ENCODE peak calls at places on chromosome 4, in five cellular contexts. O is adrenal gland, D is heart left ventricle, W is HFF-Myc, X is brain microvascular endothelial cell. M is an unnamed sample.

GRCh38 chr4:5955201-5955821 is 62.4 kb upstream of the CRMP1 start:
- DNase-seq in O (no peak), D (no peak), W (no peak), X (no peak), M (no peak)

GRCh38 chr4:151408630-151409469 is at the start of gene FHIP1A:
- DNase-seq in O (peak), D (peak), W (peak), X (peak), M (peak)

GRCh38 chr4:2789801-2790582 is 2.9 kb upstream of the SH3BP2 start:
- DNase-seq in O (no peak), D (no peak), W (no peak), X (no peak), M (no peak)

GRCh38 chr4:19838858-19839257 is 412.8 kb upstream of the SLIT2 start:
- DNase-seq in O (no peak), D (no peak), W (no peak), X (no peak), M (no peak)

GRCh38 chr4:82017680-82018079 is 356.1 kb downstream of the HNRNPD start:
- DNase-seq in O (no peak), D (no peak), W (peak), X (peak), M (peak)

GRCh38 chr4:5809216-5809776 is 83.6 kb downstream of the CRMP1 start:
- DNase-seq in O (no peak), D (no peak), W (no peak), X (no peak), M (no peak)

GRCh38 chr4:128379860-128380259 is 92.2 kb upstream of the PGRMC2 start:
- DNase-seq in O (peak), D (peak), W (no peak), X (peak), M (no peak)

GRCh38 chr4:145531193-145531592 is 49.5 kb downstream of the SMAD1 start:
- DNase-seq in O (no peak), D (peak), W (no peak), X (no peak), M (no peak)

GRCh38 chr4:139770361-139770760 is 104.7 kb downstream of the MGST2 start:
- DNase-seq in O (no peak), D (peak), W (no peak), X (no peak), M (no peak)

GRCh38 chr4:40058121-40058520 is 1.5 kb downstream of the N4BP2 start:
- DNase-seq in O (no peak), D (no peak), W (no peak), X (no peak), M (no peak)

GRCh38 chr4:118308306-118309030 is 44.3 kb downstream of the PRSS12 start:
- DNase-seq in O (no peak), D (no peak), W (no peak), X (no peak), M (no peak)

GRCh38 chr4:28435346-28435745 is 1574.7 kb downstream of the STIM2 start:
- DNase-seq in O (no peak), D (no peak), W (no peak), X (no peak), M (peak)

GRCh38 chr4:157128395-157128794 is 52.4 kb downstream of the GLRB start:
- DNase-seq in O (peak), D (no peak), W (peak), X (peak), M (peak)

GRCh38 chr4:72505314-72505744 is 63.7 kb downstream of the ADAMTS3 start:
- DNase-seq in O (peak), D (no peak), W (peak), X (peak), M (peak)

GRCh38 chr4:161762796-161763195 is 401.0 kb downstream of the FSTL5 start:
- DNase-seq in O (no peak), D (no peak), W (peak), X (peak), M (peak)

GRCh38 chr4:73347497-73347896 is 56.6 kb upstream of the ALB start:
- DNase-seq in O (no peak), D (no peak), W (no peak), X (no peak), M (no peak)

GRCh38 chr4:98555798-98556445 is 102.5 kb downstream of the TSPAN5 start:
- DNase-seq in O (no peak), D (no peak), W (no peak), X (peak), M (peak)

GRCh38 chr4:86543560-86544312 is 50.4 kb upstream of the PTPN13 start:
- DNase-seq in O (no peak), D (no peak), W (no peak), X (peak), M (peak)

GRCh38 chr4:40264995-40265909 is 68.4 kb downstream of the RHOH start:
- DNase-seq in O (no peak), D (no peak), W (no peak), X (peak), M (no peak)

GRCh38 chr4:52791936-52792335 is 40.7 kb upstream of the ERVMER34-1 start:
- DNase-seq in O (no peak), D (no peak), W (no peak), X (no peak), M (no peak)
- H3K4me3 ChIP-seq in O (no peak), D (no peak), W (no peak), X (no peak), M (no peak)

GRCh38 chr4:23130845-23131244 is 438.1 kb downstream of the GBA3 start:
- DNase-seq in O (no peak), D (no peak), W (no peak), X (no peak), M (no peak)
- TF ChIP-seq CTCF in O (no peak), D (no peak), W (no peak), X (no peak), M (no peak)

DNA sequence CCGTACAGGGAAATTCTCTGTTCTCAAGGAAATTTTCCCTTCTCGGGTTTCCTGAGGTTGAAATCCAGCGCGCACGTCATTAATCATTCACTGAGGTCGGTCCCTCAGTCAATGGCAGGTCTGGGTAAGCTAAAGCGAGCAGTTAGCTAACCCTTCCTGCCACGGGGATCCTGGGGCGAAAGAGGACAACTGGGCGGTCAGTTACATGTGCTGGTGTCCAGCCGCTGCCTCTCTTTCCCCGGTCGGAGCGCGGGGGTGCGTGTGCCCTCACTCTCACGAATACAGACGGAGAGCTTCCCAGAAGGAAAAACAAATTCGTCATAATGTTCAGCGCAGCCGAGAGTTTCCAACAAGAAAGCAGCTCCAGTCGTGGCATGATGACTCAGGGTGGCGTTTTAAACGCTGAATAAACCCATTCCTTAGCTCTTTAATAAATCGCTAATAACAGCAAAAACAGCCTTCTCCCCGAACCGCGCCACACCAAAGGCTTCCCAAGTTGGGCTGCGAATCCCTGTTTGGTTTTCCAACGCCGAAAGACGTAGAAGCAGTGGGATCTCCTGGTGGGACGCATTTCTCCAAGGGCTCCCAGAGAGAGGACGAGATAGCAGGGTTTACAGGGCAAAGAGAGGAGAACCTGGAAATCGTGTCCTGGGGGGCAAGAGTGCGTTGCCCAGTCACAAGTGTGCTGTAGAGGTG is 745 bp upstream of the FGF5 start:
- DNase-seq in O (no peak), D (no peak), W (no peak), X (peak), M (peak)
- H3K4me3 ChIP-seq in O (no peak), D (peak), W (peak), X (peak), M (peak)

GRCh38 chr4:174828845-174829701 is at the start of gene GLRA3:
- DNase-seq in O (no peak), D (no peak), W (peak), X (peak), M (no peak)

GRCh38 chr4:174826660-174827059 is 2.4 kb downstream of the GLRA3 start:
- DNase-seq in O (no peak), D (no peak), W (no peak), X (no peak), M (no peak)
- TF ChIP-seq CTCF in O (no peak), D (no peak), W (no peak), X (no peak), M (no peak)

DNA sequence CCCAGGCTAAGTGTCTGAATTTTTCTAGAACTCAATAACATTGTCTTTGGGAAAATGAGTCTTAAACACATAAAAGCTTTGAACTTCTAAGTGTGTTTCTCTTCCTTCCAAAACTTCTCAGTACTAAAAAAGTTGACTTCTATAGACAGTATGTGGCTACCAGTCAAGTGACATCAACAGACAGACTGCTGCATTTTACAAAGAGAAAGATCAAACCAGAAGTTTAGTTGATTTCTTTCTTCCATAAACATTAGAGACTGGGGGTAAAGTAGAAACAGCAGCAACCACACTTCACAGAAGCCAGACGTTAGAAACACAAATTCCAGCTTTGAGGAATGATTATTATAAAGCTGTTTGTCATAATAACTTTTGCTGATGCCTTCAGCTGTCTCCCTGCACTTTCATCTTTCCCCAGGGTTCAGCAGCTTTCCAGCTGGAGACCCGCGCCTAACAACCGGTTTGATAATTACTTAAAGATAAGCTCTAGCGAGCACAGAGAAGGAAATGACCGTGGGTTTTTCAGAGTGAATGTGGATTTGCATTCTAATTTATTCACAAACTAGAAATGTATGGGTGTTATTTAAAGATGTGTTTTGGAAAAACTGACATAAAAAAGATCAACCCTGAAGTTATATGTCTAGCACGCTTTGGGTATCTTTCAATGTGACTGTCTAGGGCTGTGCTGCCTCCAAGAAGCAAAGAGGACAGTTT is 15.2 kb upstream of the ENAM start:
- DNase-seq in O (no peak), D (no peak), W (no peak), X (no peak), M (no peak)
- H3K4me3 ChIP-seq in O (no peak), D (peak), W (no peak), X (no peak), M (peak)

GRCh38 chr4:186146443-186146842 is 41.9 kb downstream of the FAM149A start:
- DNase-seq in O (no peak), D (no peak), W (no peak), X (no peak), M (no peak)

GRCh38 chr4:186148335-186148975 is 42.9 kb upstream of the CYP4V2 start:
- DNase-seq in O (no peak), D (no peak), W (no peak), X (no peak), M (no peak)

GRCh38 chr4:186151499-186151898 is 39.9 kb upstream of the CYP4V2 start:
- DNase-seq in O (no peak), D (no peak), W (no peak), X (no peak), M (no peak)

GRCh38 chr4:186150926-186151325 is 40.4 kb upstream of the CYP4V2 start:
- DNase-seq in O (no peak), D (no peak), W (no peak), X (no peak), M (no peak)

GRCh38 chr4:186149872-186150271 is 41.5 kb upstream of the CYP4V2 start:
- DNase-seq in O (peak), D (peak), W (no peak), X (peak), M (no peak)
- TF ChIP-seq CTCF in O (no peak), D (peak), W (peak), X (peak), M (peak)

DNA sequence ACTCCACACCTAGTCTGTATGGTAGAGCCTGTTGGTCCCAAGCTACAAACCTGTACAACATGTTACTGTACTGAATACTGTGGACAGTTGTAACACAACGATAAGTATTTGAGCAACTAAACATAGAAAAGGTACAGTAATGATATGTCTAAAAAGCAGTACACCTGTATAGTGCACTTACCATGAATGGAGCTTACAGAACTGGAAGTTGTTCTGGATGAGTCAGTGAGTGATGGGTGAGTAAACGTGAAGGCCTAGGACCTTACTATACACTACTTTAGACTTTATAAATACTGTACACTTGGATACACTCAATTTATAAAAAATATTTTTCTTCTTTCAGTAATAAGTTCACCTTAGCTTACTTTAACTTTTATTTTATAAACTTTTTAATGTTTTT is 104.0 kb downstream of the TMA16 start:
- DNase-seq in O (no peak), D (no peak), W (no peak), X (no peak), M (no peak)
- H3K4me3 ChIP-seq in O (no peak), D (no peak), W (no peak), X (no peak), M (no peak)

GRCh38 chr4:183722738-183723560 is 63.9 kb downstream of the TRAPPC11 start:
- DNase-seq in O (peak), D (peak), W (no peak), X (peak), M (peak)
- TF ChIP-seq CTCF in O (no peak), D (no peak), W (no peak), X (no peak), M (no peak)

DNA sequence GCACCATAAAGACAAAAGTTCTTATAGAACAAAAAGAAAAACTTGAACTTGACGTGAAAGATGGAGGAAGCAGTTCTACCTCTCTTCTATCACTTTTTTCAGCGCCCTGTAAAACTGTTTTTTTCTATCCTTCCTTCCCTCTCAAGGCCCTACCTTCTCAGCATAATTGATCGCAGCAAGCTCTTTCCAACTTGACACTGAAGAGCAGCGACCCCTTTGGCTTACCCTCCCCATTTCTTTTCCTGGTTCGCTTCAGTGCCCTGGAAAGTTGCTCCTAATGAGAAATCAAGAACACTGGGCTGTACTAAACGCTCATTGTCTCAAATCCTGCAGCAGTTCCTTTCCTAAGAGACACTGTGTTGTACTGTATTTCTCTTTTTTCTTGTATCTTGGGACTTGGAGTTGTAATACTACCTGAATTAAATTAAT is 150.6 kb upstream of the SLC4A4 start:
- DNase-seq in O (no peak), D (no peak), W (no peak), X (no peak), M (no peak)
- H3K4me3 ChIP-seq in O (no peak), D (peak), W (no peak), X (peak), M (peak)